ENCODE peak calls at places on chromosomes 4 and X, in eight cellular contexts. One of them, this sample, is unnamed.

GRCh38 chr4:128862608-128863313 is 53.3 kb downstream of the JADE1 start:
- DNase-seq in astrocyte: peak; percentile 15
- DNase-seq in tibial nerve: no peak
- DNase-seq in chondrocyte: no peak
- DNase-seq in thyroid gland: no peak
- DNase-seq in fibroblast of lung: no peak
- DNase-seq in transverse colon: no peak
- DNase-seq in GM20000: peak; percentile 68
- DNase-seq in this sample: no peak

GRCh38 chr4:6110681-6111353 is 89.5 kb downstream of the JAKMIP1 start:
- DNase-seq in astrocyte: no peak
- DNase-seq in tibial nerve: no peak
- DNase-seq in chondrocyte: no peak
- DNase-seq in thyroid gland: no peak
- DNase-seq in fibroblast of lung: no peak
- DNase-seq in transverse colon: no peak
- DNase-seq in GM20000: no peak
- DNase-seq in this sample: no peak

GRCh38 chr4:126784966-126785580 is 847.7 kb upstream of the INTU start:
- DNase-seq in astrocyte: peak; percentile 26
- DNase-seq in tibial nerve: no peak
- DNase-seq in chondrocyte: no peak
- DNase-seq in thyroid gland: no peak
- DNase-seq in fibroblast of lung: peak; percentile 48
- DNase-seq in transverse colon: no peak
- DNase-seq in GM20000: no peak
- DNase-seq in this sample: no peak

GRCh38 chr4:121009578-121010338 is 62.6 kb downstream of the NDNF start:
- DNase-seq in astrocyte: no peak
- DNase-seq in tibial nerve: no peak
- DNase-seq in chondrocyte: no peak
- DNase-seq in thyroid gland: no peak
- DNase-seq in fibroblast of lung: no peak
- DNase-seq in transverse colon: no peak
- DNase-seq in GM20000: no peak
- DNase-seq in this sample: no peak

GRCh38 chr4:38716271-38716670 is 52.3 kb downstream of the KLF3 start:
- DNase-seq in astrocyte: no peak
- DNase-seq in tibial nerve: no peak
- DNase-seq in chondrocyte: no peak
- DNase-seq in thyroid gland: no peak
- DNase-seq in fibroblast of lung: no peak
- DNase-seq in transverse colon: no peak
- DNase-seq in GM20000: no peak
- DNase-seq in this sample: no peak

GRCh38 chr4:100208459-100208858 is 18.2 kb upstream of the DDIT4L start:
- DNase-seq in astrocyte: no peak
- DNase-seq in tibial nerve: no peak
- DNase-seq in chondrocyte: no peak
- DNase-seq in thyroid gland: no peak
- DNase-seq in fibroblast of lung: peak; percentile 10
- DNase-seq in transverse colon: no peak
- DNase-seq in GM20000: no peak
- DNase-seq in this sample: peak; percentile 42

GRCh38 chr4:76296421-76296820 is 10.1 kb upstream of the STBD1 start:
- DNase-seq in astrocyte: no peak
- DNase-seq in tibial nerve: no peak
- DNase-seq in chondrocyte: no peak
- DNase-seq in thyroid gland: no peak
- DNase-seq in fibroblast of lung: no peak
- DNase-seq in transverse colon: no peak
- DNase-seq in GM20000: no peak
- DNase-seq in this sample: no peak

GRCh38 chr4:89570931-89571330 is 263.3 kb upstream of the GPRIN3 start:
- DNase-seq in astrocyte: no peak
- DNase-seq in tibial nerve: no peak
- DNase-seq in chondrocyte: no peak
- DNase-seq in thyroid gland: no peak
- DNase-seq in fibroblast of lung: no peak
- DNase-seq in transverse colon: no peak
- DNase-seq in GM20000: no peak
- DNase-seq in this sample: no peak

GRCh38 chrX:1242901-1243402 is 25.7 kb upstream of the CSF2RA start:
- DNase-seq in astrocyte: no peak
- DNase-seq in tibial nerve: no peak
- DNase-seq in chondrocyte: peak; percentile 9
- DNase-seq in thyroid gland: no peak
- DNase-seq in fibroblast of lung: no peak
- DNase-seq in transverse colon: no peak
- DNase-seq in GM20000: peak; percentile 42
- DNase-seq in this sample: peak; percentile 29

GRCh38 chr4:26692014-26692726 is 108.3 kb downstream of the TBC1D19 start:
- DNase-seq in astrocyte: no peak
- DNase-seq in tibial nerve: no peak
- DNase-seq in chondrocyte: no peak
- DNase-seq in thyroid gland: no peak
- DNase-seq in fibroblast of lung: peak; percentile 34
- DNase-seq in transverse colon: no peak
- DNase-seq in GM20000: no peak
- DNase-seq in this sample: peak; percentile 51

GRCh38 chrX:137425273-137425902 is 140.5 kb upstream of the ZIC3 start:
- DNase-seq in astrocyte: no peak
- DNase-seq in tibial nerve: no peak
- DNase-seq in chondrocyte: no peak
- DNase-seq in thyroid gland: no peak
- DNase-seq in fibroblast of lung: no peak
- DNase-seq in transverse colon: no peak
- DNase-seq in GM20000: no peak
- DNase-seq in this sample: no peak

GRCh38 chr4:30429813-30430466 is 290.2 kb upstream of the PCDH7 start:
- DNase-seq in astrocyte: peak; percentile 81
- DNase-seq in tibial nerve: no peak
- DNase-seq in chondrocyte: no peak
- DNase-seq in thyroid gland: no peak
- DNase-seq in fibroblast of lung: peak; percentile 85
- DNase-seq in transverse colon: no peak
- DNase-seq in GM20000: no peak
- DNase-seq in this sample: peak; percentile 72

GRCh38 chr4:153209410-153209809 is 5.2 kb downstream of the TRIM2 start:
- DNase-seq in astrocyte: no peak
- DNase-seq in tibial nerve: no peak
- DNase-seq in chondrocyte: no peak
- DNase-seq in thyroid gland: peak; percentile 32
- DNase-seq in fibroblast of lung: no peak
- DNase-seq in transverse colon: no peak
- DNase-seq in GM20000: no peak
- DNase-seq in this sample: no peak

GRCh38 chr4:56468097-56468422 is 643 bp downstream of the SRP72 start:
- DNase-seq in astrocyte: peak; percentile 31
- DNase-seq in tibial nerve: no peak
- DNase-seq in chondrocyte: no peak
- DNase-seq in thyroid gland: peak; percentile 44
- DNase-seq in fibroblast of lung: peak; percentile 49
- DNase-seq in transverse colon: peak; percentile 50
- DNase-seq in GM20000: peak; percentile 50
- DNase-seq in this sample: peak; percentile 70

GRCh38 chr4:8917868-8918783 is 46.5 kb upstream of the HMX1 start:
- DNase-seq in astrocyte: no peak
- DNase-seq in tibial nerve: peak; percentile 50
- DNase-seq in chondrocyte: peak; percentile 91
- DNase-seq in thyroid gland: peak; percentile 61
- DNase-seq in fibroblast of lung: peak; percentile 2
- DNase-seq in transverse colon: peak; percentile 50
- DNase-seq in GM20000: peak; percentile 86
- DNase-seq in this sample: peak; percentile 56

GRCh38 chr4:77384094-77384493 is 221.5 kb upstream of the CXCL13 start:
- DNase-seq in astrocyte: no peak
- DNase-seq in tibial nerve: no peak
- DNase-seq in chondrocyte: no peak
- DNase-seq in thyroid gland: no peak
- DNase-seq in fibroblast of lung: no peak
- DNase-seq in transverse colon: no peak
- DNase-seq in GM20000: no peak
- DNase-seq in this sample: no peak

GRCh38 chrX:3582421-3582820 is 131.0 kb downstream of the PRKX start:
- DNase-seq in astrocyte: peak; percentile 14
- DNase-seq in tibial nerve: no peak
- DNase-seq in chondrocyte: no peak
- DNase-seq in thyroid gland: no peak
- DNase-seq in fibroblast of lung: peak; percentile 19
- DNase-seq in transverse colon: no peak
- DNase-seq in GM20000: no peak
- DNase-seq in this sample: no peak

GRCh38 chr4:158941321-158941720 is 161.6 kb upstream of the RAPGEF2 start:
- DNase-seq in astrocyte: no peak
- DNase-seq in tibial nerve: no peak
- DNase-seq in chondrocyte: no peak
- DNase-seq in thyroid gland: no peak
- DNase-seq in fibroblast of lung: no peak
- DNase-seq in transverse colon: no peak
- DNase-seq in GM20000: no peak
- DNase-seq in this sample: no peak

GRCh38 chr4:61200195-61200990 is at the start of gene ADGRL3:
- DNase-seq in astrocyte: peak; percentile 44
- DNase-seq in tibial nerve: no peak
- DNase-seq in chondrocyte: peak; percentile 93
- DNase-seq in thyroid gland: no peak
- DNase-seq in fibroblast of lung: peak; percentile 60
- DNase-seq in transverse colon: no peak
- DNase-seq in GM20000: peak; percentile 12
- DNase-seq in this sample: peak; percentile 38

DNA sequence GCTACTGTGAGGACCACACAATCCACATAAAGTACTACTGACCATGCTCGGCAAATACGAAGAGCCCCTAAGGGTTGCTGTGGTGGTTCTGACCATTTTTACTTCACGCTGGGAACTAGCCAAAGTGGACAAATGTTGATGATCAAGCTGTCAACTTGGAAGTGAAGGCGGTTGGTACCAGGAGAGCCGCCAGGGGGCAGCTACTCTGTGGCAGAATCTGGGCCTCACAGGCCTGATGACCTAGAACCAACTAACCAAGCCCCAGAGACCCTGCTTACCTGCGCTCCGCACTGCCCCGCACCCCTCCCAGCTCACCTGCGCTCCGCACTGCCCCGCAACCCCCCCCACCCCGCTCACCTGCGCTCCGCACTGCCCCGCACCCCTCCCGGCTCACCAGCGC is 5.6 kb downstream of the GAK start:
- DNase-seq in astrocyte: no peak
- DNase-seq in tibial nerve: no peak
- DNase-seq in chondrocyte: no peak
- DNase-seq in thyroid gland: peak; percentile 23
- DNase-seq in fibroblast of lung: no peak
- DNase-seq in transverse colon: peak; percentile 47
- DNase-seq in GM20000: no peak
- DNase-seq in this sample: peak; percentile 27
- TF ChIP-seq CTCF in astrocyte: peak; percentile 18
- TF ChIP-seq CTCF in tibial nerve: no peak
- TF ChIP-seq CTCF in chondrocyte: peak; percentile 61
- TF ChIP-seq CTCF in thyroid gland: peak; percentile 16
- TF ChIP-seq CTCF in fibroblast of lung: no peak
- TF ChIP-seq CTCF in transverse colon: peak; percentile 37
- TF ChIP-seq CTCF in GM20000: no peak
- TF ChIP-seq CTCF in this sample: peak; percentile 22

GRCh38 chr4:144645102-144645469 is 870 bp upstream of the HHIP start:
- DNase-seq in astrocyte: no peak
- DNase-seq in tibial nerve: peak; percentile 7
- DNase-seq in chondrocyte: no peak
- DNase-seq in thyroid gland: peak; percentile 5
- DNase-seq in fibroblast of lung: peak; percentile 32
- DNase-seq in transverse colon: no peak
- DNase-seq in GM20000: no peak
- DNase-seq in this sample: no peak

GRCh38 chr4:144645621-144646522 is at the start of gene HHIP:
- DNase-seq in astrocyte: peak; percentile 63
- DNase-seq in tibial nerve: peak; percentile 48
- DNase-seq in chondrocyte: no peak
- DNase-seq in thyroid gland: peak; percentile 17
- DNase-seq in fibroblast of lung: peak; percentile 78
- DNase-seq in transverse colon: peak; percentile 25
- DNase-seq in GM20000: peak; percentile 50
- DNase-seq in this sample: peak; percentile 18

GRCh38 chr4:144647095-144647959 is 1.4 kb downstream of the HHIP start:
- DNase-seq in astrocyte: peak; percentile 55
- DNase-seq in tibial nerve: no peak
- DNase-seq in chondrocyte: no peak
- DNase-seq in thyroid gland: no peak
- DNase-seq in fibroblast of lung: peak; percentile 68
- DNase-seq in transverse colon: no peak
- DNase-seq in GM20000: peak; percentile 29
- DNase-seq in this sample: no peak

GRCh38 chr4:144648042-144648441 is 2.1 kb downstream of the HHIP start:
- DNase-seq in astrocyte: no peak
- DNase-seq in tibial nerve: no peak
- DNase-seq in chondrocyte: no peak
- DNase-seq in thyroid gland: no peak
- DNase-seq in fibroblast of lung: no peak
- DNase-seq in transverse colon: no peak
- DNase-seq in GM20000: no peak
- DNase-seq in this sample: no peak

GRCh38 chr4:144646523-144647094 is 653 bp downstream of the HHIP start:
- DNase-seq in astrocyte: no peak
- DNase-seq in tibial nerve: no peak
- DNase-seq in chondrocyte: no peak
- DNase-seq in thyroid gland: no peak
- DNase-seq in fibroblast of lung: peak; percentile 35
- DNase-seq in transverse colon: no peak
- DNase-seq in GM20000: peak; percentile 32
- DNase-seq in this sample: peak; percentile 13
- TF ChIP-seq CTCF in astrocyte: no peak
- TF ChIP-seq CTCF in tibial nerve: no peak
- TF ChIP-seq CTCF in chondrocyte: peak; percentile 58
- TF ChIP-seq CTCF in thyroid gland: no peak
- TF ChIP-seq CTCF in fibroblast of lung: no peak
- TF ChIP-seq CTCF in transverse colon: no peak
- TF ChIP-seq CTCF in GM20000: no peak
- TF ChIP-seq CTCF in this sample: no peak

GRCh38 chr4:108685036-108685686 is 34.8 kb downstream of the OSTC start:
- DNase-seq in astrocyte: no peak
- DNase-seq in tibial nerve: no peak
- DNase-seq in chondrocyte: no peak
- DNase-seq in thyroid gland: no peak
- DNase-seq in fibroblast of lung: peak; percentile 17
- DNase-seq in transverse colon: no peak
- DNase-seq in GM20000: no peak
- DNase-seq in this sample: peak; percentile 21

GRCh38 chr4:108681321-108681809 is 31.0 kb downstream of the OSTC start:
- DNase-seq in astrocyte: no peak
- DNase-seq in tibial nerve: no peak
- DNase-seq in chondrocyte: no peak
- DNase-seq in thyroid gland: no peak
- DNase-seq in fibroblast of lung: no peak
- DNase-seq in transverse colon: no peak
- DNase-seq in GM20000: no peak
- DNase-seq in this sample: no peak

GRCh38 chr4:108683479-108683878 is 33.1 kb downstream of the OSTC start:
- DNase-seq in astrocyte: peak; percentile 39
- DNase-seq in tibial nerve: peak; percentile 13
- DNase-seq in chondrocyte: no peak
- DNase-seq in thyroid gland: no peak
- DNase-seq in fibroblast of lung: peak; percentile 57
- DNase-seq in transverse colon: no peak
- DNase-seq in GM20000: peak; percentile 7
- DNase-seq in this sample: peak; percentile 53
- TF ChIP-seq CTCF in astrocyte: peak; percentile 38
- TF ChIP-seq CTCF in tibial nerve: peak; percentile 14
- TF ChIP-seq CTCF in chondrocyte: peak; percentile 79
- TF ChIP-seq CTCF in thyroid gland: no peak
- TF ChIP-seq CTCF in fibroblast of lung: peak; percentile 20
- TF ChIP-seq CTCF in transverse colon: peak; percentile 20
- TF ChIP-seq CTCF in GM20000: no peak
- TF ChIP-seq CTCF in this sample: peak; percentile 30

GRCh38 chr4:104897297-104897645 is 249.4 kb upstream of the TET2 start:
- DNase-seq in astrocyte: peak; percentile 68
- DNase-seq in tibial nerve: no peak
- DNase-seq in chondrocyte: no peak
- DNase-seq in thyroid gland: peak; percentile 14
- DNase-seq in fibroblast of lung: peak; percentile 70
- DNase-seq in transverse colon: no peak
- DNase-seq in GM20000: no peak
- DNase-seq in this sample: no peak
- TF ChIP-seq CTCF in astrocyte: no peak
- TF ChIP-seq CTCF in tibial nerve: no peak
- TF ChIP-seq CTCF in chondrocyte: no peak
- TF ChIP-seq CTCF in thyroid gland: no peak
- TF ChIP-seq CTCF in fibroblast of lung: no peak
- TF ChIP-seq CTCF in transverse colon: no peak
- TF ChIP-seq CTCF in GM20000: no peak
- TF ChIP-seq CTCF in this sample: no peak

This sample was measured in MCF 10A.